ENCODE peak calls at places on chromosomes 5 and 9, in eight cellular contexts. E, H, P, N, R, G, U and V are unnamed samples.

GRCh38 chr9:3473402-3473801 is 52.4 kb downstream of the RFX3 start:
- DNase-seq in E (no peak), H (no peak), P (no peak), N (no peak), R (no peak), G (no peak), U (no peak), V (no peak)

GRCh38 chr9:126615791-126616447 is 2.2 kb downstream of the LMX1B start:
- DNase-seq in E (no peak), H (no peak), P (no peak), N (no peak), R (no peak), G (no peak), U (no peak), V (no peak)

GRCh38 chr5:149498724-149499336 is 52.4 kb downstream of the CSNK1A1 start:
- DNase-seq in E (no peak), H (no peak), P (no peak), N (no peak), R (no peak), G (no peak), U (no peak), V (no peak)

GRCh38 chr9:87973791-87974292 is 491 bp downstream of the CDK20 start:
- DNase-seq in E (peak), H (no peak), P (peak), N (no peak), R (no peak), G (no peak), U (no peak), V (peak)

GRCh38 chr5:126383755-126384154 is 39.5 kb upstream of the GRAMD2B start:
- DNase-seq in E (no peak), H (no peak), P (no peak), N (no peak), R (no peak), G (no peak), U (no peak), V (no peak)

GRCh38 chr9:19252174-19252884 is 21.8 kb downstream of the DENND4C start:
- DNase-seq in E (no peak), H (no peak), P (no peak), N (no peak), R (no peak), G (no peak), U (no peak), V (peak)

GRCh38 chr9:107933042-107933441 is 443.5 kb upstream of the KLF4 start:
- DNase-seq in E (peak), H (no peak), P (no peak), N (no peak), R (no peak), G (no peak), U (no peak), V (no peak)

GRCh38 chr5:92678576-92679105 is 902.4 kb downstream of the NR2F1-AS1 start:
- DNase-seq in E (peak), H (no peak), P (no peak), N (no peak), R (no peak), G (no peak), U (no peak), V (no peak)

GRCh38 chr5:169168288-169168687 is 132.7 kb downstream of the SLIT3 start:
- DNase-seq in E (no peak), H (no peak), P (no peak), N (no peak), R (no peak), G (no peak), U (no peak), V (no peak)

GRCh38 chr5:133938039-133938821 is 30.2 kb downstream of the C5orf15 start:
- DNase-seq in E (peak), H (no peak), P (no peak), N (no peak), R (no peak), G (no peak), U (no peak), V (no peak)

GRCh38 chr9:69898714-69899209 is 78.1 kb downstream of the CFAP95 start:
- DNase-seq in E (peak), H (no peak), P (peak), N (no peak), R (no peak), G (no peak), U (no peak), V (peak)

GRCh38 chr9:75186767-75187380 is 98.6 kb downstream of the OSTF1 start:
- DNase-seq in E (peak), H (no peak), P (peak), N (no peak), R (no peak), G (no peak), U (no peak), V (peak)

GRCh38 chr5:3601060-3601710 is 5.6 kb downstream of the IRX1 start:
- DNase-seq in E (no peak), H (no peak), P (no peak), N (no peak), R (no peak), G (no peak), U (no peak), V (no peak)

GRCh38 chr9:117081641-117082317 is 333.1 kb downstream of the ASTN2 start:
- DNase-seq in E (no peak), H (no peak), P (no peak), N (no peak), R (no peak), G (no peak), U (no peak), V (no peak)

GRCh38 chr9:110095238-110095637 is 112.7 kb downstream of the C9orf152 start:
- DNase-seq in E (peak), H (no peak), P (no peak), N (no peak), R (no peak), G (no peak), U (no peak), V (no peak)

GRCh38 chr5:72844218-72844603 is 27.8 kb downstream of the TNPO1 start:
- DNase-seq in E (no peak), H (no peak), P (no peak), N (no peak), R (no peak), G (no peak), U (no peak), V (no peak)

GRCh38 chr5:169024426-169024825 is 276.5 kb downstream of the SLIT3 start:
- DNase-seq in E (peak), H (no peak), P (no peak), N (no peak), R (no peak), G (no peak), U (peak), V (no peak)

GRCh38 chr5:126403871-126404270 is 19.3 kb upstream of the GRAMD2B start:
- DNase-seq in E (peak), H (no peak), P (no peak), N (no peak), R (no peak), G (no peak), U (no peak), V (no peak)

GRCh38 chr5:127077346-127077745 is 4.0 kb upstream of the C5orf63 start:
- DNase-seq in E (no peak), H (no peak), P (no peak), N (no peak), R (no peak), G (no peak), U (no peak), V (no peak)

GRCh38 chr5:12883395-12883794 is 979.1 kb upstream of the CTNND2 start:
- DNase-seq in E (no peak), H (no peak), P (no peak), N (no peak), R (no peak), G (no peak), U (no peak), V (no peak)

GRCh38 chr9:98538626-98539031 is 170.1 kb downstream of the GABBR2 start:
- DNase-seq in E (peak), H (no peak), P (no peak), N (peak), R (peak), G (no peak), U (no peak), V (no peak)

DNA sequence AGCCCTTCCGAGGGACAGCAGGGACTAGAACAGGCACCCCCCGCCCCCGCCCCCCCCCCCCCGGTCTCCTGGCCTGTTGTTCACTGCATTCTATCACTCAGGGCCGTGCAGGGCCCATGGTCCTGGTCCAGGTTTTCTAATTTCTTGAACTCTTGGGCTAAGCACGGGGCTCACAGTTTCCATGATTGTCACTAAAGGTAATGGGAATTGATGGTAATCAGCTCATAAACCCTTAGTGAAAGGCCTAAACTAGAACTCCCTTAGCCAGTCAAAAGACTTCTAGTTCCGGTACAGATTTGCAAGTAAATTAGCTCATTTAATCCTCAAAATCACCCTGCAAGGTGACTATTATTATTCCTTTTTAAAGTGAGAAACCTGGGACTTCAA is 14.7 kb upstream of the PWWP2A start:
- DNase-seq in E (no peak), H (no peak), P (no peak), N (no peak), R (no peak), G (no peak), U (no peak), V (no peak)
- TF ChIP-seq CTCF in E (no peak), H (no peak), P (no peak), N (no peak), R (no peak), G (no peak), U (no peak), V (no peak)

GRCh38 chr9:78663367-78663766 is 366.4 kb downstream of the PSAT1 start:
- DNase-seq in E (no peak), H (no peak), P (no peak), N (no peak), R (no peak), G (no peak), U (no peak), V (no peak)
- H3K27ac ChIP-seq in E (no peak), H (no peak), P (no peak), N (no peak), R (no peak), G (no peak), U (no peak), V (no peak)

GRCh38 chr9:89594811-89595550 is 9.8 kb upstream of the GADD45G start:
- DNase-seq in E (no peak), H (no peak), P (no peak), N (no peak), R (no peak), G (no peak), U (no peak), V (no peak)

GRCh38 chr9:89592201-89592815 is 12.5 kb upstream of the GADD45G start:
- DNase-seq in E (no peak), H (no peak), P (no peak), N (no peak), R (no peak), G (no peak), U (no peak), V (no peak)

GRCh38 chr9:89591291-89592200 is 13.3 kb upstream of the GADD45G start:
- DNase-seq in E (no peak), H (no peak), P (no peak), N (no peak), R (no peak), G (no peak), U (no peak), V (no peak)

GRCh38 chr9:89593776-89594427 is 10.9 kb upstream of the GADD45G start:
- DNase-seq in E (peak), H (no peak), P (peak), N (peak), R (peak), G (peak), U (no peak), V (peak)

GRCh38 chr9:89592963-89593775 is 11.6 kb upstream of the GADD45G start:
- DNase-seq in E (peak), H (no peak), P (peak), N (no peak), R (no peak), G (no peak), U (no peak), V (peak)
- TF ChIP-seq CTCF in E (peak), H (no peak), P (no peak), N (no peak), R (no peak), G (no peak), U (no peak), V (no peak)

GRCh38 chr5:4734348-4734747 is 405.8 kb upstream of the ADAMTS16 start:
- DNase-seq in E (no peak), H (no peak), P (no peak), N (no peak), R (no peak), G (no peak), U (no peak), V (no peak)
- H3K27ac ChIP-seq in E (no peak), H (no peak), P (no peak), N (no peak), R (no peak), G (no peak), U (no peak), V (no peak)

GRCh38 chr5:111697881-111698757 is 58.9 kb downstream of the NREP start:
- DNase-seq in E (peak), H (no peak), P (no peak), N (no peak), R (no peak), G (no peak), U (no peak), V (no peak)
- TF ChIP-seq CTCF in E (peak), H (no peak), P (no peak), N (peak), R (no peak), G (no peak), U (no peak), V (no peak)

GRCh38 chr5:138238034-138238433 is 24.9 kb upstream of the CDC23 start:
- DNase-seq in E (no peak), H (no peak), P (no peak), N (no peak), R (no peak), G (no peak), U (no peak), V (no peak)

GRCh38 chr5:138243794-138244193 is 30.6 kb downstream of the GFRA3 start:
- DNase-seq in E (peak), H (no peak), P (no peak), N (no peak), R (no peak), G (no peak), U (no peak), V (no peak)

GRCh38 chr5:138245717-138246116 is 28.7 kb downstream of the GFRA3 start:
- DNase-seq in E (no peak), H (no peak), P (no peak), N (no peak), R (no peak), G (no peak), U (no peak), V (no peak)

GRCh38 chr5:138240690-138241385 is 27.7 kb upstream of the CDC23 start:
- DNase-seq in E (no peak), H (no peak), P (no peak), N (no peak), R (no peak), G (no peak), U (no peak), V (no peak)

GRCh38 chr5:138241688-138242547 is 28.8 kb upstream of the CDC23 start:
- DNase-seq in E (peak), H (peak), P (no peak), N (peak), R (peak), G (no peak), U (peak), V (no peak)
- H3K27ac ChIP-seq in E (no peak), H (no peak), P (no peak), N (no peak), R (no peak), G (no peak), U (peak), V (no peak)

DNA sequence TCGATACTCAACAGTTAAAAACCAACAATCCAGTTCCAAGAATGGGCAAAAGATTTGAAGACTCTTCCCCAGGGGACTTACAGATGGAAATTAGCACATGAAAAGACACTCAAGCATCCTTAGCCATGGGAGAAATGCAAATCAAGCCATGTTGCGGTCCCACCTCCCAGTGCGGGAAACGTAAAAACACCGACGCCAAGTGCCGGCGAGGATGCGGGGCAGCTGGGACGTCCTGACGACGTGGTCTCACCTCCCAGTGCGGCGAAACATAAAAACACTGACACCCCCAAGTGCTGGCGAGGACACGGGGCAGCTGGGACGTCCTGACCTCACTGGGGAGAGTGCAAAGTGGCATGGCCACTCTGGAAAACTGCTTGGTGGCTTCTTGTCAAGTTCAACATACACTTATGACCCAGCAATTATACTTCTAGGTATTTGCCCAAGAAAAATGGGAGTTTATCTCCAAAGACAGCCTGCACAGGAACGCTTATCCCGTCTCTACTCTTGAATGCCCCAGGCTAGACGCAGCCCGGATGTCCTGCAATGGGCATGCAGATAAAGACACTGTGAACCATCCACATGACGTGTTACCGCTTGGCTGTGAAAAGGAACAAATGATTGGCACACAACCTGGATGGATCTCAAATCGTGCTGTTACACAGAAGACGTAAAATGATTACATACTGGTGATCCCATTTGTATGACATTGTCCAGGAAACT is 60.2 kb upstream of the UBAC1 start:
- DNase-seq in E (no peak), H (no peak), P (no peak), N (no peak), R (no peak), G (no peak), U (no peak), V (no peak)
- TF ChIP-seq CTCF in E (no peak), H (no peak), P (no peak), N (no peak), R (no peak), G (no peak), U (no peak), V (no peak)

DNA sequence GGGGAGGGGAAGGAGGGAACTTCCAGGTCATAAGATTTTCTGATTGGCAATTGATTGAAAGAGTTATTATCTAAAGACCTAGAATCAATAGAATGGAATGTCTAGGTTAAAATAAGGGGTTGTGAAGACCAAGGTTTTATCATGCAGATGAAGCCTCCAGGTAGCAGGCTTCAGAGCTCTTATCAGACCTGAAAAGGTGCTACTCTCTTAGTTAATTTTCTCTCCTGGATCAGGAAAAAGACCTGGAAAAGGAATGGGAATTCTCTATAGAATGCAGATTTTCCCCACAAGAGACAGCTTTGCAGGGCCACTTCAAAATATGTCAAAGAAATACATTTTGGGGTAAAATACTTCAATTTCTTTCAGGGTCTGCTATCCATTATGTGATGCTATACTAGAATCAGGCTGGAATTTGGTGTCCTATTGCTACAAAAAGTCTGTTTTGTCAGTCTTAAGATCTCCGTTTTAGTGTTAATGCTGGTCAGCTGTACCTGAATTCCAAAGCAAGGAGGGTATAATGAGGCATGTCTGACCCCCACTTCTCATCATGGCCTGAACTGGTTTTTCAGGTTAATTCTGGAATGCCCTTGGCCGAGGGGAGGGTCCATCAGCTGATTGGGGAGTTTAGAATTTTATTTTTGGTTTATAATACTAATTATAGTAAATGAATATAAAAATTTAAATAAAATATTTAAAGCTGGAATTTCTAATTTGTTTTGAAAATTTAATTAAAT is 16.6 kb upstream of the STOM start:
- DNase-seq in E (no peak), H (no peak), P (no peak), N (no peak), R (no peak), G (no peak), U (no peak), V (no peak)
- H3K27ac ChIP-seq in E (no peak), H (no peak), P (no peak), N (no peak), R (no peak), G (no peak), U (no peak), V (no peak)

GRCh38 chr5:57277085-57277484 is 103.2 kb downstream of the GPBP1 start:
- DNase-seq in E (peak), H (no peak), P (peak), N (no peak), R (no peak), G (no peak), U (no peak), V (peak)
- TF ChIP-seq CTCF in E (peak), H (no peak), P (peak), N (no peak), R (peak), G (no peak), U (no peak), V (peak)

DNA sequence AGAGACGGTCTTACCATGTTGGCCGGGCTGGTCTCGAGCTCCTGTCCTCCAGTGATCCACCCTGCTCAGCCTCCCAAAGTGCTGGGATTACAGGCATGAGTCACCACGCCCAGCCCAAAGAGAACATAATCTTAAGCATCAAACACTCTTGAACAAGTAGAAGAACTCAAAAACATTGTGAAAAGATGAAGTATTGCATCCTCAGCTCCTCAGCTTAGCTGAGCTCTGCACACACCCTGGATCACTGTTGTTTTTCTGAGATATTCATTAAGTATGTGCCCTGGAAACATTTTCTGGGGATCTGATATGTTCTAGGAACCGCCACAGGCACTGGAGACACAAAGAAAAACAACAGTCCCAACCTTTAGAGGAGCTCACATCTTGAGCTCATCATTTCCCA is 62.3 kb upstream of the ZNF462 start:
- DNase-seq in E (no peak), H (no peak), P (no peak), N (no peak), R (no peak), G (no peak), U (no peak), V (no peak)
- H3K27ac ChIP-seq in E (no peak), H (no peak), P (no peak), N (no peak), R (no peak), G (no peak), U (no peak), V (no peak)